ENCODE peak calls at places on chromosomes 2 and 18, in seven cellular contexts. B is ovary; V is astrocyte; Z is CD8-positive, alpha-beta memory T cell; P is ascending aorta; T is gastrocnemius medialis; S is lower lobe of right lung. F is an unnamed sample.
A peak's percentile ranks its signal among the peaks of the same experiment; 100 is the strongest.

GRCh38 chr2:181764095-181764963 is 84.0 kb upstream of the NEUROD1 start:
- DNase-seq in B (no peak), V (no peak), Z (no peak), P (no peak), T (no peak), S (no peak), F (no peak)

GRCh38 chr2:111053825-111054490 is 66.8 kb upstream of the BCL2L11 start:
- DNase-seq in B (no peak), V (no peak), Z (no peak), P (no peak), T (no peak), S (no peak), F (no peak)

GRCh38 chr2:8590940-8591339 is 90.9 kb upstream of the ID2 start:
- DNase-seq in B (no peak), V (no peak), Z (no peak), P (no peak), T (no peak), S (no peak), F (no peak)

GRCh38 chr2:207075456-207075855 is 90.3 kb downstream of the KLF7 start:
- DNase-seq in B (peak; percentile 48), V (no peak), Z (no peak), P (no peak), T (no peak), S (no peak), F (no peak)

GRCh38 chr2:163610817-163611556 is 124.8 kb downstream of the FIGN start:
- DNase-seq in B (peak; percentile 41), V (no peak), Z (no peak), P (no peak), T (no peak), S (no peak), F (no peak)

GRCh38 chr2:20157606-20157970 is 67.3 kb downstream of the SDC1 start:
- DNase-seq in B (no peak), V (peak; percentile 25), Z (no peak), P (no peak), T (no peak), S (no peak), F (no peak)

GRCh38 chr2:191677091-191677645 is 768 bp upstream of the NABP1 start:
- DNase-seq in B (no peak), V (peak; percentile 96), Z (peak; percentile 18), P (peak; percentile 86), T (peak; percentile 33), S (peak; percentile 65), F (peak; percentile 70)

GRCh38 chr2:169734172-169734847 is 678 bp downstream of the KLHL23 start:
- DNase-seq in B (peak; percentile 69), V (no peak), Z (no peak), P (no peak), T (no peak), S (no peak), F (no peak)

GRCh38 chr18:9325716-9326115 is 8.9 kb upstream of the TWSG1 start:
- DNase-seq in B (no peak), V (no peak), Z (no peak), P (no peak), T (no peak), S (no peak), F (no peak)

GRCh38 chr2:171160630-171161424 is at the start of gene TLK1:
- DNase-seq in B (peak; percentile 81), V (peak; percentile 59), Z (peak; percentile 69), P (peak; percentile 84), T (peak; percentile 78), S (peak; percentile 89), F (peak; percentile 87)

GRCh38 chr18:48951448-48952286 is 902 bp upstream of the SMAD7 start:
- DNase-seq in B (peak; percentile 91), V (peak; percentile 80), Z (peak; percentile 74), P (peak; percentile 93), T (peak; percentile 90), S (peak; percentile 95), F (peak; percentile 95)

GRCh38 chr2:237323656-237324055 is 90.3 kb downstream of the COL6A3 start:
- DNase-seq in B (no peak), V (no peak), Z (no peak), P (no peak), T (no peak), S (no peak), F (no peak)

GRCh38 chr2:237322564-237322963 is 91.4 kb downstream of the COL6A3 start:
- DNase-seq in B (no peak), V (no peak), Z (no peak), P (no peak), T (no peak), S (no peak), F (peak; percentile 60)

GRCh38 chr2:237327191-237327590 is 86.8 kb downstream of the COL6A3 start:
- DNase-seq in B (no peak), V (no peak), Z (no peak), P (no peak), T (peak; percentile 47), S (no peak), F (no peak)

GRCh38 chr2:237324446-237325236 is 89.3 kb downstream of the COL6A3 start:
- DNase-seq in B (no peak), V (peak; percentile 43), Z (no peak), P (no peak), T (no peak), S (no peak), F (no peak)

GRCh38 chr2:237326250-237327171 is 87.5 kb downstream of the COL6A3 start:
- DNase-seq in B (peak; percentile 68), V (peak; percentile 45), Z (no peak), P (no peak), T (no peak), S (no peak), F (no peak)
- H3K27me3 ChIP-seq in B (no peaks in the 10 kb centered on the region), V (no peaks in the 10 kb centered on the region), Z (no peaks in the 10 kb centered on the region), P (no peaks in the 10 kb centered on the region), T (no peaks in the 10 kb centered on the region), S (no peaks in the 10 kb centered on the region), F (no peaks in the 10 kb centered on the region)

GRCh38 chr2:223010641-223011040 is 41.3 kb upstream of the KCNE4 start:
- DNase-seq in B (no peak), V (peak; percentile 90), Z (no peak), P (no peak), T (no peak), S (no peak), F (no peak)

GRCh38 chr2:223008162-223008561 is 43.8 kb upstream of the KCNE4 start:
- DNase-seq in B (no peak), V (peak; percentile 57), Z (no peak), P (no peak), T (no peak), S (no peak), F (no peak)

GRCh38 chr2:223008936-223009335 is 43.1 kb upstream of the KCNE4 start:
- DNase-seq in B (no peak), V (no peak), Z (no peak), P (no peak), T (no peak), S (no peak), F (no peak)

GRCh38 chr2:223007531-223007930 is 44.5 kb upstream of the KCNE4 start:
- DNase-seq in B (no peak), V (peak; percentile 67), Z (no peak), P (no peak), T (no peak), S (no peak), F (no peak)

DNA sequence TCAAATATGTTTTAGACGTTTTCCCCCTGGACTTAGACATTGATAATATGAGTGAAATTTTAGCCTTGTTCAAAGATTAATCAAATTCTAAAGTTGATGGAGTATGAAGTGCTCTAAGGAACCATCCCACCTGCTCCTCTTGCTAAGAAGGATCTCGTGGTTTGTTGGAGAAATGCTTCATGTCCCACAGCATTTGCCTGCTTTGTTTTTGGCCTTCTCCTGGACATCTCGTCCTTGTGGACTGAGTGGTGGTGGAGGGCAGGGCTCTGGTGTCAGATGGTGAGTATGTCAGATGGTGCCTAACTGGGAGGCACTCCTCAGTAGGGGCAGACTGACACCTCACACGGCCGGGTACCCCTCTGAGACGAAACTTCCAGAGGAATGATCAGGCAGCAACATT is 39.7 kb upstream of the KCNE4 start:
- DNase-seq in B (no peak), V (no peak), Z (no peak), P (no peak), T (no peak), S (no peak), F (no peak)
- H3K4me1 ChIP-seq in B (no peaks in the 10 kb centered on the region), V (peaks cover 14% of the 10 kb centered on the region), Z (no peaks in the 10 kb centered on the region), P (no peaks in the 10 kb centered on the region), T (no peaks in the 10 kb centered on the region), S (no peaks in the 10 kb centered on the region), F (no peaks in the 10 kb centered on the region)

DNA sequence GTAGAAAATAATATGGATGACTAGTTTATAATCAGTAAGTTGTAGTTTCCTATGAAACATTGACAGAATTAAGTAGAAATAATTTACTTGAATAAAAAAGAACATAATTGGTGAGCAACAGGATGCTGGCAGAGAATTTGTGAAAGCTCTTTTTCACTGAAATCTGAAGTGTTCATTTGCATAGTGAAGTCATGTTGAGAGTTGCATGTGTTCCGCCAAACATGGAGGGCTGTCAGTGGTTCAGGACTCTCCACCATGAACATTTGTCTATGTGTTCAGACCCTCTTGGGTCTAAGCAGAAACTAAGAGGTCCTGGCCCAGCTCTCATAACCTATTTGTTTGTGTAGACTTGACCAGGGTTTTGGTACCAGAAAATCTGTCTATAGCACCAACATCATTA is 182.5 kb upstream of the LINC00305 start:
- DNase-seq in B (no peak), V (no peak), Z (no peak), P (no peak), T (no peak), S (no peak), F (no peak)
- H3K27me3 ChIP-seq in B (no peaks in the 10 kb centered on the region), V (no peaks in the 10 kb centered on the region), Z (no peaks in the 10 kb centered on the region), P (no peaks in the 10 kb centered on the region), T (no peaks in the 10 kb centered on the region), S (no peaks in the 10 kb centered on the region), F (no peaks in the 10 kb centered on the region)

DNA sequence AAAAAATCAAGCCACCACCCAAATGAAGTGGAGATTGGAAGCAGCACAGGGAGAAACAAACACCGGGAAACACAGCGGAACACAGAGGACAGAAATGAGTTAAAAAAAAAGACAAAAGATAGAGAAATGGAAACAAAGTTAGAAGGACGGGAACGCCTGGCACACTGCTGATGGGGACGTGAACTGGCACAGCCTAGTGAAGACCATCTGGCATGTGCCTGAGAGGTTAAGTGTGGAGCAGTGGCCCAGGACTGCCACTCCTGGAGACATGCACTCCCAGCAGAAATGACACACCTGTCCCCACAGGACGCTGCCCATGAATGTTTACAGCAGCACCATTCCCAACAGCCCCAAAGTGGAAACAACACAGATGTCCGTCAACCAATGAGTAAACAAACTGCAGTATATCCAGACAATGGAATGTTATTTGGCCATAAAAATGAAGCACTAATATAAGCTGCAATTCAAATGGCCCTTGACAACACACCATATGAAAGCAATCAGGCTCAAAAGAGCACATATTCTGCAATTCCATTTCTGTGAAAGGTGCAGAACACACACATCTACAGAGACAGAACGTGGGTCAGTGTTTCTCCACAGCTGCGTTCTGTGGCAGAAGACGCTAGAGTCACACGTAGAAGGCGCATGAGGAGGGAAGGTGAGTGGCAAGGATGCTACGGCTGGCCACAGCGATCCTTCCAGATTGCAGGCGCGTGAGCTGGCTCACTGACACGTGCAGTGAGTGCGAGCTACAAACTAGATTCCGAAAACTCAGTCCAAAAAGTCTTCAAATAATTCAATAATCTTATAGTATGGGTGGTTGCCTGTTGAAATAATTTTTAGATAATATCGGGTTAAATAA is 24.6 kb downstream of the THAP4 start:
- DNase-seq in B (no peak), V (no peak), Z (no peak), P (no peak), T (no peak), S (no peak), F (no peak)
- H3K4me1 ChIP-seq in B (peaks cover 15% of the 10 kb centered on the region), V (peaks cover 7% of the 10 kb centered on the region), Z (peaks cover 25% of the 10 kb centered on the region), P (no peaks in the 10 kb centered on the region), T (peaks cover 30% of the 10 kb centered on the region), S (peaks cover 19% of the 10 kb centered on the region), F (peaks cover 15% of the 10 kb centered on the region)

GRCh38 chr2:106534471-106534870 is 47.3 kb downstream of the CD8B2 start:
- DNase-seq in B (no peak), V (no peak), Z (no peak), P (no peak), T (no peak), S (no peak), F (no peak)
- H3K27me3 ChIP-seq in B (no peaks in the 10 kb centered on the region), V (peaks cover 5% of the 10 kb centered on the region), Z (no peaks in the 10 kb centered on the region), P (no peaks in the 10 kb centered on the region), T (no peaks in the 10 kb centered on the region), S (peaks cover 4% of the 10 kb centered on the region), F (no peaks in the 10 kb centered on the region)

GRCh38 chr2:160205511-160205910 is 5.4 kb upstream of the ITGB6 start:
- DNase-seq in B (no peak), V (peak; percentile 99), Z (no peak), P (peak; percentile 90), T (peak; percentile 67), S (peak; percentile 54), F (no peak)
- H3K4me1 ChIP-seq in B (peaks cover 6% of the 10 kb centered on the region), V (peaks cover 53% of the 10 kb centered on the region), Z (no peaks in the 10 kb centered on the region), P (peaks cover 23% of the 10 kb centered on the region), T (peaks cover 41% of the 10 kb centered on the region), S (peaks cover 28% of the 10 kb centered on the region), F (peaks cover 38% of the 10 kb centered on the region)